ENCODE peak calls at places on chromosomes 13 and 19, in six cellular contexts. V is lower lobe of right lung; P is effector memory CD4-positive, alpha-beta T cell; Q is CD8-positive, alpha-beta T cell; S is psoas muscle; W is choroid plexus epithelial cell. N is an unnamed sample.

GRCh38 chr19:2039082-2039958 is 11.7 kb downstream of the MKNK2 start:
- DNase-seq in V (no peak), W (no peak), Q (no peak), P (no peak), S (peak; percentile 78), N (no peak)

GRCh38 chr19:7533281-7533819 is 2.2 kb upstream of the PNPLA6 start:
- DNase-seq in P (no peak), S (peak; percentile 84), V (peak; percentile 74), Q (no peak), W (peak; percentile 67), N (peak; percentile 84)

GRCh38 chr13:109781384-109782065 is 4.9 kb downstream of the IRS2 start:
- DNase-seq in P (no peak), V (no peak), S (peak; percentile 60), Q (no peak), W (no peak), N (no peak)

GRCh38 chr19:35328851-35329285 is at the start of gene CD22:
- DNase-seq in W (no peak), S (no peak), V (no peak), Q (no peak), P (no peak), N (no peak)

GRCh38 chr13:32538234-32538620 is 368 bp downstream of the N4BP2L2 start:
- DNase-seq in W (peak; percentile 61), V (peak; percentile 56), P (no peak), S (peak; percentile 69), Q (no peak), N (no peak)

GRCh38 chr19:19911150-19911549 is 10.4 kb downstream of the ZNF93 start:
- DNase-seq in P (no peak), S (no peak), V (no peak), W (peak; percentile 80), Q (no peak), N (no peak)

GRCh38 chr13:105979586-105979985 is 555.9 kb downstream of the EFNB2 start:
- DNase-seq in W (peak; percentile 34), Q (no peak), V (no peak), P (no peak), S (no peak), N (no peak)

GRCh38 chr13:113564331-113565023 is 20.1 kb upstream of the TFDP1 start:
- DNase-seq in W (no peak), P (no peak), S (peak; percentile 30), Q (no peak), V (peak; percentile 25), N (no peak)

GRCh38 chr13:104594801-104595200 is 1528.6 kb upstream of the SLC10A2 start:
- DNase-seq in V (no peak), W (no peak), S (no peak), P (no peak), Q (no peak), N (no peak)

GRCh38 chr13:26460652-26461051 is 96.8 kb upstream of the WASF3 start:
- DNase-seq in Q (no peak), V (no peak), P (no peak), S (peak; percentile 92), W (peak; percentile 30), N (no peak)

GRCh38 chr13:36385471-36385870 is 39.3 kb upstream of the SPART start:
- DNase-seq in W (peak; percentile 47), S (no peak), Q (no peak), V (no peak), P (no peak), N (no peak)

GRCh38 chr19:23071087-23071511 is 45.7 kb upstream of the ZNF730 start:
- DNase-seq in W (peak; percentile 21), V (no peak), P (no peak), Q (no peak), S (no peak), N (no peak)

GRCh38 chr13:39347926-39348901 is 254.8 kb downstream of the LHFPL6 start:
- DNase-seq in Q (no peak), S (no peak), V (no peak), P (no peak), W (peak; percentile 74), N (no peak)

GRCh38 chr13:80337011-80337688 is 3.8 kb downstream of the SPRY2 start:
- DNase-seq in S (no peak), P (no peak), V (no peak), Q (no peak), W (no peak), N (no peak)

GRCh38 chr13:27920677-27921420 is 1.0 kb downstream of the PDX1 start:
- DNase-seq in V (no peak), P (no peak), Q (no peak), W (peak; percentile 21), S (no peak), N (no peak)

GRCh38 chr13:27921421-27921960 is 1.7 kb downstream of the PDX1 start:
- DNase-seq in Q (no peak), P (no peak), S (no peak), W (no peak), V (no peak), N (no peak)

GRCh38 chr13:27918918-27919255 is 913 bp upstream of the PDX1 start:
- DNase-seq in Q (no peak), P (no peak), S (no peak), V (no peak), W (no peak), N (no peak)

GRCh38 chr13:27919299-27919933 is 384 bp upstream of the PDX1 start:
- DNase-seq in Q (no peak), P (no peak), S (no peak), W (no peak), V (no peak), N (no peak)

GRCh38 chr13:27919934-27920676 is at the start of gene PDX1:
- DNase-seq in S (no peak), Q (no peak), W (no peak), P (no peak), V (no peak), N (no peak)
- H3K4me3 ChIP-seq in S (peak within 1 kb of the TSS; percentile 61), Q (peak within 1 kb of the TSS; percentile 26), W (no peak within 1 kb of the TSS), P (peak within 1 kb of the TSS; percentile 42), V (peak within 1 kb of the TSS; percentile 51), N (peak within 1 kb of the TSS; percentile 58)

GRCh38 chr13:97225533-97225932 is 3.4 kb downstream of the MBNL2 start:
- DNase-seq in Q (no peak), S (no peak), P (no peak), W (no peak), V (no peak), N (no peak)
- H3K4me3 ChIP-seq in Q (peak overlapping the region; percentile 76), S (peak overlapping the region; percentile 83), P (no peak overlapping the region), W (peak overlapping the region; percentile 70), V (peak overlapping the region; percentile 68), N (peak overlapping the region; percentile 76)

GRCh38 chr13:51814825-51815650 is 11.1 kb upstream of the DHRS12 start:
- DNase-seq in Q (peak; percentile 84), P (peak; percentile 62), S (peak; percentile 68), W (peak; percentile 74), V (no peak), N (peak; percentile 28)
- H3K4me3 ChIP-seq in Q (peak overlapping the region; percentile 12), P (peak overlapping the region; percentile 2), S (peak overlapping the region; percentile 22), W (peak overlapping the region; percentile 33), V (peak overlapping the region; percentile 38), N (peak overlapping the region; percentile 25)

GRCh38 chr19:48739400-48739825 is 997 bp downstream of the RASIP1 start:
- DNase-seq in P (no peak), Q (no peak), S (no peak), W (no peak), V (no peak), N (no peak)
- H3K4me3 ChIP-seq in P (peak overlapping the region; percentile 66), Q (peak overlapping the region; percentile 52), S (peak overlapping the region; percentile 68), W (no peak overlapping the region), V (peak overlapping the region; percentile 67), N (peak overlapping the region; percentile 62)